ENCODE peak calls at places on chromosomes 5 and 9, in ten cellular contexts. F is colonic mucosa; K is heart right ventricle; A is OCI-LY7; Y is CD8-positive, alpha-beta T cell; C is stomach; R is IMR-90; Q is bronchial epithelial cell; Z is WERI-Rb-1; T is HCT116. X is an unnamed sample. For H3K36me3, the result is how much of the 10 kb centered on the place peaks cover.

GRCh38 chr5:618450-618849 is 6.3 kb downstream of the CEP72 start:
- DNase-seq in Q (no peak), A (no peak), K (no peak), Y (no peak), R (no peak), T (no peak), Z (peak), C (no peak), F (no peak), X (no peak)

GRCh38 chr5:142465476-142465875 is 140.7 kb upstream of the SPRY4 start:
- DNase-seq in Z (no peak), Q (no peak), T (no peak), A (no peak), C (no peak), Y (no peak), F (no peak), R (no peak), K (no peak), X (no peak)

GRCh38 chr5:36957953-36958559 is 81.5 kb downstream of the NIPBL start:
- DNase-seq in F (no peak), R (peak), A (no peak), Q (no peak), T (no peak), C (no peak), Y (no peak), Z (no peak), K (no peak), X (no peak)

GRCh38 chr5:140402258-140403074 is 833 bp downstream of the ANKHD1 start:
- DNase-seq in T (no peak), A (peak), Z (peak), C (peak), F (peak), K (peak), Q (peak), R (peak), Y (peak), X (peak)

GRCh38 chr5:32443145-32443540 is 1.4 kb downstream of the ZFR start:
- DNase-seq in A (peak), C (no peak), Y (no peak), K (no peak), Z (no peak), R (peak), F (no peak), Q (peak), T (no peak), X (no peak)

GRCh38 chr5:54229041-54229780 is 81.2 kb downstream of the ARL15 start:
- DNase-seq in Z (peak), F (peak), C (peak), A (peak), Q (peak), Y (peak), T (peak), K (peak), R (peak), X (peak)

GRCh38 chr5:172009536-172010270 is 3.3 kb upstream of the FBXW11 start:
- DNase-seq in R (no peak), Z (no peak), F (no peak), Y (no peak), A (no peak), Q (no peak), K (no peak), T (no peak), C (no peak), X (no peak)

GRCh38 chr9:113462781-113463286 is 693 bp upstream of the RGS3 start:
- DNase-seq in A (no peak), T (no peak), Z (no peak), R (no peak), F (no peak), Q (no peak), C (no peak), K (no peak), Y (no peak), X (no peak)

GRCh38 chr5:32283539-32284377 is 29.0 kb downstream of the MTMR12 start:
- DNase-seq in Y (no peak), R (peak), Q (peak), Z (no peak), T (no peak), A (no peak), F (no peak), C (no peak), K (no peak), X (peak)

GRCh38 chr5:157323107-157323706 is 57.3 kb downstream of the CYFIP2 start:
- DNase-seq in Q (no peak), R (no peak), K (no peak), A (no peak), Y (no peak), C (no peak), F (no peak), Z (no peak), T (no peak), X (no peak)

GRCh38 chr5:162274684-162275083 is 207.1 kb downstream of the GABRG2 start:
- DNase-seq in Y (no peak), R (no peak), T (no peak), Q (no peak), C (no peak), Z (no peak), F (no peak), A (no peak), K (no peak), X (no peak)

GRCh38 chr9:90801175-90801506 is 478 bp upstream of the SYK start:
- DNase-seq in K (no peak), C (no peak), Y (no peak), T (no peak), Z (peak), Q (no peak), R (no peak), A (peak), F (no peak), X (no peak)

GRCh38 chr9:17185630-17186029 is 50.8 kb downstream of the CNTLN start:
- DNase-seq in Y (no peak), A (no peak), R (no peak), F (no peak), Z (no peak), C (no peak), T (no peak), K (no peak), Q (no peak), X (no peak)

GRCh38 chr5:121489972-121490371 is 361.7 kb upstream of the FTMT start:
- DNase-seq in C (no peak), R (no peak), Y (no peak), K (no peak), Z (no peak), Q (peak), T (no peak), A (no peak), F (no peak), X (no peak)

GRCh38 chr9:20476912-20477311 is 145.4 kb downstream of the MLLT3 start:
- DNase-seq in Z (no peak), A (no peak), Q (no peak), R (no peak), T (no peak), F (no peak), Y (no peak), K (no peak), C (no peak), X (no peak)

GRCh38 chr9:112059145-112059979 is 115.7 kb downstream of the SUSD1 start:
- DNase-seq in F (peak), A (no peak), Q (peak), T (no peak), C (no peak), Y (no peak), R (peak), K (no peak), Z (no peak), X (peak)

GRCh38 chr5:36836831-36837230 is 39.7 kb upstream of the NIPBL start:
- DNase-seq in Q (no peak), K (no peak), R (no peak), C (no peak), A (no peak), Y (no peak), T (no peak), F (no peak), Z (no peak), X (no peak)

GRCh38 chr5:149756354-149756753 is 26.2 kb downstream of the PPARGC1B start:
- DNase-seq in Q (no peak), R (no peak), T (no peak), Z (no peak), Y (no peak), F (no peak), C (no peak), K (no peak), A (no peak), X (no peak)

GRCh38 chr5:146825033-146825432 is 53.5 kb downstream of the PPP2R2B start:
- DNase-seq in R (peak), F (no peak), C (no peak), Q (peak), A (no peak), T (no peak), Z (no peak), K (peak), Y (no peak), X (peak)

GRCh38 chr5:74361406-74362358 is 278.8 kb downstream of the ENC1 start:
- DNase-seq in C (no peak), Z (no peak), K (no peak), Q (no peak), T (no peak), A (no peak), Y (no peak), F (peak), R (no peak), X (no peak)

GRCh38 chr5:38888023-38888422 is 42.2 kb downstream of the OSMR start:
- DNase-seq in K (no peak), R (no peak), T (no peak), F (no peak), C (no peak), A (no peak), Z (no peak), Q (no peak), Y (no peak), X (no peak)

GRCh38 chr9:134872482-134873231 is 8.0 kb upstream of the FCN2 start:
- DNase-seq in F (no peak), Z (no peak), A (peak), K (no peak), Q (no peak), T (no peak), R (no peak), Y (no peak), C (no peak), X (no peak)
- H3K36me3 ChIP-seq in F (under half), Z (under half), A (under half), K (under half), Q (under half), T (under half), R (under half), Y (under half), C (under half), X (under half)

DNA sequence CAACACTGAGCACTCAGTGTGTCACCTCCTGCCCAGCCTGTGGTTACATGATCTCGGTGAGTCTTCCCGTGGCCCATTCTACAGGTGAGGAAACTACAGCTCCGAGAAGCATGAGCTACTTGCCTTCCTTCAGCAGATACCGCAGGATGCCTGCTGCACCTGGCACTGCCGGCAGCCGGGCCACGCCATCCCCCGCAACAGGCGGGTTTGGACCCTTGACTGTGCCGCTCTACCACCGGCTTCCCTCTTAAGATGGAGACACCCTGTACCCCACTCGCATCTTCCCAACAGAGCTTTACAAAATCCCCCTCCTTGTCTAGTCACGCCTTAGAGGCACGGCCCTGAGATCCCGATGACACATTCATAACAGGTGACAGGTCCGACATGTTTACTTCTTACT is 74.9 kb upstream of the OTULINL start:
- DNase-seq in F (no peak), C (no peak), R (no peak), Y (no peak), A (no peak), Z (no peak), Q (no peak), T (no peak), K (no peak), X (no peak)
- H3K36me3 ChIP-seq in F (under half), C (half or more), R (half or more), Y (under half), A (under half), Z (under half), Q (under half), T (under half), K (half or more), X (half or more)

GRCh38 chr9:394347-395052 is 179.8 kb downstream of the DOCK8 start:
- DNase-seq in Y (no peak), A (no peak), Z (no peak), Q (no peak), T (no peak), R (no peak), K (no peak), C (no peak), F (no peak), X (peak)
- H3K36me3 ChIP-seq in Y (half or more), A (half or more), Z (under half), Q (under half), T (under half), R (under half), K (under half), C (under half), F (under half), X (under half)

DNA sequence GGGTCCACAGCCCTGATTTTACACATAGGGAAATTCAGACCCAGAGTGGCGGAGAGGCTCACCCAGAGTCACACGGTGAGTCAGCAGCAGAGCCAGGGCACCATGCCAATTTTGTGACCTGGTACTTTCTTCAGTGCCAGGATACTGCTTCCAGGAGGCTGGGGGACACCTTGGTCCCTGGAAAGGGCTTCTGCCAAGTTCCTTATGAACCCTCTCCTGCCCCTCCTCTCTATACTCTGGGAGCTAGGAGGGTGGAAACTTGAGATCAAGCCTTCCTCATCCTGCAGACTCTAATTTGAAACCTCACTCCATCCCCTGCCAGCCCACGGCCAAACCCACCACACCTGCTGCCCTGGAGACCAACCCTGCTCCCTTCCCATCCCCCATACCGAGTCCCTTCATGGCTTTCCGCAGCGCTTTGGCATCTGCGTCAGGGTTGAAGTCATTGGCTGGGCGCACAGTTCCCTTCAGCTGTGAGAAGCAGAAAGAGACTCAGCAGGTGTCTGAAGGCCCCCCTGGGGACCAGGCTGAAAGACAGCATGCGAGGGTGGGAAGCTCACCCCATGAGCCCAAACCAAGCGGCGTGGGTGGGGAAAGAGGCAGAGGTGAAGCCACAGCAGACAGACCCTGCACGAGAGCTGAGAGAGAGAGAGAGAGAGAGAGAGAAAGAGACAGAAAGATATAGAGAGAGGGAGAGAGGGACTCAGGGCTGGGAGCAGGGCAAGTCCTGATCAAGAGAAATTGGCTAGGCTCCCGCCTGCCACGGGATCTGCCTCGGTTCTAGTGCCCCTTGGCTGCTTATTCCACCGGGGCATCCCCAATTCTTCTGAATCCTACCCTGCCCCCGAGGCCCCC is 33.5 kb downstream of the ANXA6 start:
- DNase-seq in F (no peak), C (peak), Y (no peak), A (peak), Q (peak), R (peak), K (peak), Z (no peak), T (no peak), X (no peak)
- H3K36me3 ChIP-seq in F (under half), C (half or more), Y (half or more), A (under half), Q (under half), R (half or more), K (half or more), Z (under half), T (under half), X (half or more)

GRCh38 chr9:98211260-98211659 is 18.8 kb upstream of the CORO2A start:
- DNase-seq in K (no peak), T (no peak), Q (no peak), C (no peak), F (peak), A (no peak), Z (no peak), R (no peak), Y (no peak), X (no peak)

GRCh38 chr9:98208635-98209034 is 16.2 kb upstream of the CORO2A start:
- DNase-seq in Z (no peak), F (no peak), T (no peak), Q (no peak), A (no peak), C (peak), R (no peak), K (no peak), Y (no peak), X (no peak)

GRCh38 chr9:98207606-98208005 is 15.2 kb upstream of the CORO2A start:
- DNase-seq in C (no peak), F (no peak), R (peak), T (no peak), A (no peak), Y (no peak), K (no peak), Z (no peak), Q (no peak), X (no peak)

GRCh38 chr9:98209530-98209929 is 17.1 kb upstream of the CORO2A start:
- DNase-seq in C (no peak), T (no peak), A (no peak), K (no peak), F (no peak), Z (no peak), Y (no peak), R (no peak), Q (no peak), X (no peak)

DNA sequence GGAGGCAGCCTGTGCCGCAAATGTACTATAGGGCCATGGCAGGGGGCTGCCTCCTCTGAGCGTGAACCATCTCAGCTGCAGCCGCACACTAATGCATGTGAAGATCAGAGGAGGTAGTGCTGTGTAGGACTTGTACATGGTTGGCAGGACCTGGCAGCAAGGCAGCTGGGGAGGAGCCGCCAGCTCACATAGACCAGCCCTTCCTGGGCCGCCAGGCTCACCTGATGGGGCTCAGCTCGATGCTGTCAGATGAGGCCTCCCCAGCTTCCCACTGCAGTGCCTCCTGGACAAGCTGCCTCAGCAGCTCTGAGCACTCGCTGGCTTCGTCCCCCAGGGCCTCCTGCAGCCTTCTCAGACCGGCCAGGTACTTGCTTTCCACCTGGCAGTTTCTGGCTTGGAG is 18.0 kb upstream of the CORO2A start:
- DNase-seq in K (no peak), T (no peak), C (peak), R (no peak), Z (no peak), F (no peak), Q (no peak), Y (no peak), A (no peak), X (no peak)
- H3K36me3 ChIP-seq in K (under half), T (under half), C (half or more), R (under half), Z (under half), F (under half), Q (half or more), Y (under half), A (under half), X (under half)

GRCh38 chr5:135978993-135979392 is 24.2 kb upstream of the LECT2 start:
- DNase-seq in Q (no peak), K (no peak), Z (no peak), T (no peak), Y (no peak), R (no peak), C (no peak), A (no peak), F (no peak), X (no peak)

GRCh38 chr5:135979510-135979909 is 24.7 kb upstream of the LECT2 start:
- DNase-seq in Z (no peak), T (no peak), Q (no peak), C (no peak), A (no peak), F (no peak), R (peak), Y (no peak), K (no peak), X (peak)

GRCh38 chr5:135978212-135978631 is 23.4 kb upstream of the LECT2 start:
- DNase-seq in C (no peak), F (no peak), T (no peak), Q (no peak), Z (peak), K (no peak), A (no peak), Y (no peak), R (no peak), X (peak)

GRCh38 chr5:135976216-135976615 is 21.4 kb upstream of the LECT2 start:
- DNase-seq in Q (no peak), C (no peak), F (no peak), K (no peak), A (no peak), T (no peak), Y (no peak), R (no peak), Z (no peak), X (no peak)

GRCh38 chr5:135977375-135977928 is 22.7 kb upstream of the LECT2 start:
- DNase-seq in K (peak), F (peak), C (peak), R (peak), Z (peak), Q (peak), A (peak), Y (peak), T (peak), X (peak)
- H3K36me3 ChIP-seq in K (under half), F (under half), C (under half), R (under half), Z (under half), Q (under half), A (under half), Y (under half), T (under half), X (under half)

GRCh38 chr9:21528123-21528808 is 46.2 kb upstream of the IFNE start:
- DNase-seq in C (no peak), R (no peak), Y (no peak), Q (no peak), F (no peak), K (no peak), Z (no peak), A (no peak), T (no peak), X (peak)
- H3K36me3 ChIP-seq in C (under half), R (under half), Y (under half), Q (under half), F (under half), K (under half), Z (under half), A (under half), T (half or more), X (half or more)

GRCh38 chr9:34400686-34401602 is 24.2 kb upstream of the MYORG start:
- DNase-seq in F (no peak), K (no peak), T (no peak), R (no peak), Z (no peak), A (no peak), Y (no peak), C (no peak), Q (no peak), X (no peak)

GRCh38 chr9:34396276-34397214 is 19.8 kb upstream of the MYORG start:
- DNase-seq in Q (no peak), Y (no peak), F (no peak), Z (no peak), T (no peak), C (no peak), K (no peak), A (no peak), R (no peak), X (no peak)

GRCh38 chr9:34400275-34400674 is 23.6 kb upstream of the MYORG start:
- DNase-seq in Y (no peak), A (no peak), F (no peak), K (no peak), Q (no peak), C (no peak), R (no peak), T (no peak), Z (no peak), X (no peak)

GRCh38 chr9:34399729-34400128 is 23.0 kb upstream of the MYORG start:
- DNase-seq in Q (no peak), K (no peak), T (no peak), Y (no peak), F (no peak), R (no peak), Z (no peak), C (no peak), A (no peak), X (no peak)

DNA sequence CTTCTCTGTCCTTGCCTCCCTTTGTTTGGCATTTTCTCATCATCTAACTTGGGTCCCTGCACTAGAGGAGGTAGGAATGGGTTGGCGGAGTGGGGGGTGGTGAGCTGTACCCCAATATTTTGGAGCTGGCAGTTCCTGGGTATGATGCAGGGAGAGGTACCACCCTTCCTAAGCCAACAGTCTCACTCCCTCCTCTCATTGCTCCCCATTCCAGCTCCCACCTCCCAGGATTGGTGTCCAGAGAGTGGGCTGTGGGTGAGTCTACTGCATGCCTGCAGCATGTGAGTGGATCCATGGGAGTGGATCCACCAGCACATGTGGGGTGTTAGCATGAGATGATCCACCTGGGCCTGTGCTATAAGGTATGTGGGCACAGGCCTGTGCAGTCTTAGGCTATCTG is 22.2 kb upstream of the MYORG start:
- DNase-seq in K (no peak), A (no peak), Z (no peak), Y (no peak), R (no peak), T (no peak), F (no peak), C (no peak), Q (no peak), X (no peak)
- H3K36me3 ChIP-seq in K (half or more), A (under half), Z (under half), Y (under half), R (under half), T (under half), F (under half), C (half or more), Q (under half), X (under half)